ENCODE peak calls at places on chromosomes 2 and 18, in six cellular contexts. U is progenitor cell of endocrine pancreas; E is CD4-positive, alpha-beta T cell; A is CD8-positive, alpha-beta T cell; R is Peyer's patch; L is ovary. Y is an unnamed sample.
A peak's percentile ranks its signal among the peaks of the same experiment; 100 is the strongest.

GRCh38 chr2:62826141-62826540 is 120.6 kb downstream of the EHBP1 start:
- DNase-seq in R (no peak), E (no peak), A (no peak), L (no peak), U (no peak), Y (no peak)

GRCh38 chr18:34493566-34494358 is 216.3 kb upstream of the DTNA start:
- DNase-seq in R (no peak), U (peak; percentile 29), E (no peak), A (no peak), L (peak; percentile 9), Y (peak; percentile 64)

GRCh38 chr2:214774108-214774507 is 35.4 kb downstream of the BARD1 start:
- DNase-seq in U (no peak), A (no peak), R (no peak), E (no peak), L (no peak), Y (no peak)

GRCh38 chr2:99597616-99598015 is 107.8 kb upstream of the REV1 start:
- DNase-seq in A (no peak), R (no peak), U (no peak), L (no peak), E (no peak), Y (no peak)

GRCh38 chr2:8800821-8801220 is 36.6 kb downstream of the KIDINS220 start:
- DNase-seq in L (no peak), U (no peak), A (no peak), E (no peak), R (no peak), Y (no peak)

GRCh38 chr2:101463458-101463857 is 11.5 kb downstream of the RFX8 start:
- DNase-seq in A (no peak), U (no peak), R (no peak), L (no peak), E (no peak), Y (no peak)

GRCh38 chr18:63299837-63300787 is 19.5 kb downstream of the BCL2 start:
- DNase-seq in E (no peak), R (no peak), A (no peak), L (no peak), U (no peak), Y (no peak)

GRCh38 chr2:108998911-108999310 is 9.9 kb upstream of the EDAR start:
- DNase-seq in E (no peak), R (no peak), L (no peak), U (no peak), A (no peak), Y (no peak)

GRCh38 chr2:11140492-11140891 is 14.8 kb upstream of the SLC66A3 start:
- DNase-seq in E (no peak), L (no peak), U (no peak), R (no peak), A (no peak), Y (no peak)

GRCh38 chr18:31197676-31198075 is 35.0 kb upstream of the DSC1 start:
- DNase-seq in E (no peak), A (no peak), U (no peak), R (no peak), L (no peak), Y (no peak)

GRCh38 chr2:143776531-143776930 is 647.3 kb downstream of the ARHGAP15 start:
- DNase-seq in U (no peak), A (no peak), R (no peak), L (no peak), E (no peak), Y (no peak)

GRCh38 chr2:129880971-129881370 is 98.5 kb upstream of the RAB6C start:
- DNase-seq in A (no peak), L (no peak), R (peak; percentile 27), U (no peak), E (no peak), Y (no peak)

GRCh38 chr2:118923371-118923770 is 18.6 kb upstream of the MARCO start:
- DNase-seq in A (no peak), U (no peak), L (no peak), E (no peak), R (no peak), Y (no peak)

GRCh38 chr18:8525692-8526091 is 83.5 kb upstream of the RAB12 start:
- DNase-seq in L (no peak), A (no peak), R (no peak), E (no peak), U (no peak), Y (peak; percentile 25)

GRCh38 chr18:49704334-49704733 is 109.0 kb downstream of the ACAA2 start:
- DNase-seq in E (no peak), R (no peak), L (no peak), U (no peak), A (no peak), Y (no peak)

GRCh38 chr2:206805922-206806607 is 40.7 kb downstream of the FASTKD2 start:
- DNase-seq in E (no peak), L (no peak), U (no peak), A (no peak), R (no peak), Y (no peak)

GRCh38 chr2:112692496-112692911 is 28.3 kb upstream of the NT5DC4 start:
- DNase-seq in E (peak; percentile 28), R (peak; percentile 85), A (peak; percentile 27), L (no peak), U (no peak), Y (no peak)

GRCh38 chr2:223613017-223613950 is 11.1 kb upstream of the SCG2 start:
- DNase-seq in R (peak; percentile 48), U (peak; percentile 24), L (peak; percentile 92), E (no peak), A (no peak), Y (peak; percentile 54)

GRCh38 chr18:56869189-56869777 is 218.1 kb downstream of the WDR7 start:
- DNase-seq in L (no peak), R (no peak), E (no peak), A (no peak), U (no peak), Y (peak; percentile 11)

GRCh38 chr18:79642626-79643025 is 37.0 kb upstream of the CTDP1 start:
- DNase-seq in A (no peak), E (no peak), L (no peak), R (no peak), U (no peak), Y (no peak)

GRCh38 chr2:42569883-42570282 is 1.5 kb downstream of the MTA3 start:
- DNase-seq in E (no peak), R (no peak), L (no peak), A (no peak), U (no peak), Y (no peak)

GRCh38 chr2:28437142-28437835 is 44.6 kb downstream of the FOSL2 start:
- DNase-seq in R (peak; percentile 78), E (no peak), A (no peak), L (no peak), U (no peak), Y (no peak)

GRCh38 chr2:62215306-62216064 is 19.6 kb downstream of the B3GNT2 start:
- DNase-seq in E (no peak), R (no peak), U (no peak), L (no peak), A (no peak), Y (no peak)

GRCh38 chr2:23859983-23860382 is 66.9 kb downstream of the ATAD2B start:
- DNase-seq in R (no peak), E (no peak), A (no peak), U (no peak), L (no peak), Y (no peak)

GRCh38 chr2:7999683-8000476 is 682.0 kb upstream of the ID2 start:
- DNase-seq in E (no peak), U (no peak), A (no peak), L (no peak), R (no peak), Y (no peak)

GRCh38 chr2:101617188-101617587 is 80.3 kb upstream of the MAP4K4 start:
- DNase-seq in R (no peak), U (no peak), A (no peak), L (no peak), E (no peak), Y (no peak)

GRCh38 chr2:172855588-172855987 is 119.9 kb downstream of the RAPGEF4 start:
- DNase-seq in U (no peak), A (no peak), L (no peak), R (no peak), E (no peak), Y (no peak)
- TF ChIP-seq CTCF in U (no peak), A (no peak), L (no peak), R (no peak), E (no peak), Y (no peak)

DNA sequence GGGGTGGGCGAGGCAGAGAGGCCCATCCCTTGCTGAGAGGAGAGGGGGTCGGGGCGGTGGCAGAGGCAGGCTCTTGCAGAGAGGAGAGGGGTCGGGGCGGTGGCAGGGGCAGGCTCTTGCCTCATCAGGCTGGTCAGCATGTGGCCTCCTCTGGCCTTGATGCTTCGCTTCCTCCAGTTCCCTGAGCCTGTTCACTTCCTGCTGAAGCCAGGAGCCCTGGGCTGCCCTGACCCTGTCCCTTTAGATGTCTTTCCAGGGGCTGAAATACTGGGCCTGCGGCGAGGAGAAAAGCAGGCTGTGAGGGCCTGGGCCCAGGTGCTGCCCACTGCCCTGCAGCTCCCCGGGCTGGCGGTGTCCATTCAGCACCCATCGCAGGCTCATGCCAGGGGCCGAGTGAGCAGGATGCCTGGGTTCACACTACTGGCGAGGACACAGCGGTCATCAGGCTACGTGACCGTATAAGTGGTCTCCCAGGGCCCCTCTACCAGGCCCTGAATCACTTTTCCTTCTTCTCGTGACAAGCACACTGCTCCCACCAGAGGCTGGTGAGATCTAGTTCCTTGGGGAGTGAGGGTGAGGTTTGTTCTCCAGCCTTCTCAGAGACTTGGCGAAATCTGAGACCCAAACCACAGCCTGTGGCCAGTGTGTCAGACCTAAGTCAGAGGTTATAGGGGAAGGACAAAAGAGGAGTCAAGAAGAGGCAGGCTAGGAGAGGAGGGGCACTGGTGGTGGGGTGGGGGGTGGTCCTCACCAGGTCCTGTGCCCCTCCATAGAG is 6.3 kb upstream of the SEMA4C start:
- DNase-seq in A (no peak), E (no peak), U (no peak), R (no peak), L (no peak), Y (no peak)
- TF ChIP-seq CTCF in A (no peak), E (no peak), U (no peak), R (no peak), L (no peak), Y (no peak)

GRCh38 chr2:64661770-64662169 is 8.1 kb upstream of the SERTAD2 start:
- DNase-seq in A (no peak), U (no peak), R (no peak), L (no peak), E (no peak), Y (no peak)
- TF ChIP-seq CTCF in A (no peak), U (no peak), R (no peak), L (no peak), E (no peak), Y (no peak)

DNA sequence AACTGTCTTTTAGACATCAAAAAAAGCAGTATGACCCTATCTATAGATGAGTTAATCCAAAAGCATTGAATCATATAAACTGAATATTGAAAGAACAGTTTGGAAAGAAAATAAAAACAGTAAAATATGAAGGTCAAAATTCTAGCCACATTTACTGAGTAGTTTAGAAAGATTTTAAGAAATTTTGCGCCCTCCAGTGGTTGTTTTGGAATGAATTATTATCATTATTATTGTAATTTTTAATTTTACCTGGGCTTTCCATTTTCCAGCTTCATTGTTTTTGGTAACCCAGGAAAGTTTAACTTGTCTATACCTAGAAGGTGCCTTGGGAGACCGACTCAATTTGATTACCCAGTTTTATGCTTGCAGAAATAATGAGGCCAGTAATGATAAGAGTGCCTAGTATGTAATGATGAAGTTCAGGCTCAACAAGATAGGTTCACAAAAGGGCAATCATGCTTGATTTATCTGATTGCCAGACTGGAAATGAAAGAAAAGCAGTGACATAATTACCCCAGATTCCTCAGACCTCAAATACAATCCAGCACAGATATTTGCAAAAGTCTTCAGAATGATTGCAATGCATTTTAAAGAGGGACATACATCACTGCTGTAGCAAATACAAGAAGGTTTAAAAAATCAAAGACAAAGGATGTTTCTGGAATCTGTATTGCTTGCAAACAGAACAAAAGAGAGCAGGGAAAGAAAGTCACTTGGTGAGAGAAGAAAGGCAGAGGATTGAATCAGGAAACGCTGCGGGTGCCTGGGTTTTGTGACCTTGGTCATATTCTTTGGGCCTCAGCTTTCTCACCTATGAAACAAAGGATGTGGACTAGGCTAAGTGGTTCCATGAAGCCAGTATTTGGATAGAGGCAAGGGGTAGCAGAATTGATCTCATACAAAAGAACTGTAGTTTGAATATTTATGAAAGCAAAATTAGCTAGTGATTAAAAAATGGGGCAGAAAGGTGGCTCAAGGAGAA is 153.8 kb downstream of the MAP2 start:
- DNase-seq in E (no peak), A (no peak), U (no peak), R (no peak), L (no peak), Y (no peak)
- TF ChIP-seq CTCF in E (no peak), A (no peak), U (peak; percentile 63), R (no peak), L (no peak), Y (peak; percentile 40)